ENCODE peak calls at places on chromosomes 4 and X, in six cellular contexts. H is MV-4-11, N is posterior cingulate gyrus, D is M059J, V is IMR-90, J is transverse colon. R is an unnamed sample.

GRCh38 chr4:86522349-86522748 is 71.8 kb upstream of the PTPN13 start:
- DNase-seq in N (no peak), J (no peak), D (no peak), H (no peak), V (no peak), R (no peak)

GRCh38 chrX:15781964-15782711 is 8.1 kb upstream of the ZRSR2 start:
- DNase-seq in J (peak; percentile 13), N (no peak), H (peak; percentile 62), V (no peak), D (no peak), R (no peak)

GRCh38 chr4:145939241-145939640 is 618 bp upstream of the ZNF827 start:
- DNase-seq in J (no peak), V (peak; percentile 26), D (peak; percentile 29), N (no peak), H (no peak), R (no peak)

GRCh38 chr4:17323619-17324400 is 188.1 kb downstream of the QDPR start:
- DNase-seq in N (no peak), J (no peak), H (no peak), V (peak; percentile 60), D (peak; percentile 75), R (no peak)

GRCh38 chr4:112234952-112235609 is 3.5 kb downstream of the AP1AR start:
- DNase-seq in J (peak; percentile 76), V (peak; percentile 94), N (no peak), D (peak; percentile 82), H (peak; percentile 64), R (no peak)

GRCh38 chr4:158578476-158578875 is 56.8 kb downstream of the RXFP1 start:
- DNase-seq in V (peak; percentile 51), D (peak; percentile 51), J (no peak), H (peak; percentile 38), N (no peak), R (no peak)

GRCh38 chr4:154872198-154872597 is 91.1 kb downstream of the RBM46 start:
- DNase-seq in V (no peak), H (peak; percentile 51), D (no peak), J (no peak), N (no peak), R (no peak)

GRCh38 chrX:119118780-119119395 is 8.7 kb downstream of the KIAA1210 start:
- DNase-seq in N (no peak), D (peak; percentile 51), H (peak; percentile 1), J (peak; percentile 32), V (peak; percentile 42), R (no peak)

GRCh38 chrX:3779546-3779945 is 66.1 kb upstream of the PRKX start:
- DNase-seq in D (no peak), J (no peak), H (no peak), N (no peak), V (no peak), R (no peak)

GRCh38 chr4:8050555-8051206 is 107.9 kb downstream of the ABLIM2 start:
- DNase-seq in D (peak; percentile 20), J (peak; percentile 58), V (peak; percentile 11), H (peak; percentile 14), N (peak; percentile 94), R (no peak)

GRCh38 chr4:153294631-153295030 is 49.9 kb upstream of the MND1 start:
- DNase-seq in J (no peak), H (no peak), N (no peak), D (no peak), V (peak; percentile 10), R (no peak)

GRCh38 chr4:4317496-4318232 is 27.6 kb downstream of the ZBTB49 start:
- DNase-seq in J (no peak), H (no peak), N (no peak), D (no peak), V (no peak), R (no peak)

GRCh38 chr4:752196-752861 is 46.7 kb downstream of the PCGF3 start:
- DNase-seq in N (peak; percentile 73), J (no peak), D (no peak), H (no peak), V (peak; percentile 19), R (no peak)

GRCh38 chr4:5373327-5373726 is 322.0 kb downstream of the STK32B start:
- DNase-seq in D (no peak), J (no peak), N (no peak), V (no peak), H (no peak), R (no peak)

GRCh38 chrX:22950278-22951266 is 49.2 kb upstream of the DDX53 start:
- DNase-seq in V (peak; percentile 89), J (no peak), D (peak; percentile 89), N (no peak), H (peak; percentile 73), R (no peak)

GRCh38 chrX:139738581-139738980 is 30.6 kb upstream of the MCF2 start:
- DNase-seq in N (no peak), H (no peak), D (peak; percentile 70), V (peak; percentile 26), J (no peak), R (no peak)

GRCh38 chr4:13430834-13431568 is 53.1 kb downstream of the RAB28 start:
- DNase-seq in J (no peak), V (no peak), N (no peak), D (no peak), H (no peak), R (no peak)

GRCh38 chr4:6235012-6235411 is 34.6 kb upstream of the WFS1 start:
- DNase-seq in N (no peak), D (no peak), V (no peak), J (no peak), H (no peak), R (no peak)

GRCh38 chr4:89024051-89024675 is 32.8 kb downstream of the FAM13A start:
- DNase-seq in J (peak; percentile 60), D (peak; percentile 67), N (no peak), H (peak; percentile 64), V (peak; percentile 81), R (no peak)

GRCh38 chr4:174714393-174715211 is 114.4 kb downstream of the GLRA3 start:
- DNase-seq in D (peak; percentile 52), J (peak; percentile 16), H (peak; percentile 1), N (no peak), V (peak; percentile 7), R (no peak)

GRCh38 chrX:13050151-13050550 is 5.7 kb upstream of the FAM9C start:
- DNase-seq in V (no peak), H (no peak), D (no peak), J (no peak), N (no peak), R (no peak)

GRCh38 chrX:41491267-41492004 is 44.3 kb downstream of the NYX start:
- DNase-seq in H (peak; percentile 76), V (peak; percentile 96), N (no peak), J (no peak), D (peak; percentile 95), R (no peak)

GRCh38 chrX:120457766-120458180 is 11.3 kb downstream of the LAMP2 start:
- DNase-seq in V (peak; percentile 76), D (peak; percentile 94), J (no peak), H (peak; percentile 73), N (no peak), R (no peak)

GRCh38 chr4:127162741-127163140 is 470.0 kb upstream of the INTU start:
- DNase-seq in D (peak; percentile 72), J (no peak), H (peak; percentile 97), V (peak; percentile 86), N (no peak), R (no peak)

GRCh38 chr4:8328866-8329559 is 59.5 kb downstream of the HTRA3 start:
- DNase-seq in D (no peak), V (no peak), H (no peak), J (no peak), N (peak; percentile 39), R (no peak)

GRCh38 chr4:85591361-85592098 is 116.6 kb downstream of the ARHGAP24 start:
- DNase-seq in N (no peak), D (peak; percentile 55), H (no peak), J (no peak), V (no peak), R (no peak)

GRCh38 chr4:43716721-43717395 is 731.8 kb downstream of the KCTD8 start:
- DNase-seq in D (no peak), J (no peak), N (no peak), V (no peak), H (no peak), R (no peak)

GRCh38 chr4:68864438-68865177 is 48.8 kb downstream of the UGT2B10 start:
- DNase-seq in H (no peak), V (no peak), D (no peak), J (peak; percentile 73), N (no peak), R (no peak)

GRCh38 chr4:1825326-1825725 is 30.6 kb downstream of the LETM1 start:
- DNase-seq in H (no peak), D (no peak), N (no peak), J (no peak), V (no peak), R (no peak)

GRCh38 chrX:125757794-125758564 is 408.1 kb downstream of the DCAF12L2 start:
- DNase-seq in N (no peak), D (peak; percentile 1), H (no peak), V (no peak), J (no peak), R (no peak)

GRCh38 chr4:17027495-17027894 is 129.1 kb upstream of the LDB2 start:
- DNase-seq in J (no peak), V (peak; percentile 99), D (peak; percentile 97), H (peak; percentile 9), N (no peak), R (no peak)

GRCh38 chrX:48045410-48046311 is 25.8 kb downstream of the ZNF630 start:
- DNase-seq in V (peak; percentile 77), D (peak; percentile 79), N (no peak), J (no peak), H (no peak), R (no peak)

GRCh38 chr4:64784125-64784524 is 374.9 kb upstream of the TECRL start:
- DNase-seq in J (no peak), N (no peak), D (peak; percentile 85), V (no peak), H (no peak), R (no peak)

GRCh38 chr4:155569960-155570515 is 96.6 kb upstream of the GUCY1A1 start:
- DNase-seq in H (no peak), N (no peak), D (peak; percentile 78), V (peak; percentile 10), J (no peak), R (no peak)

GRCh38 chr4:98374643-98375042 is 113.5 kb downstream of the RAP1GDS1 start:
- DNase-seq in J (no peak), D (no peak), N (no peak), V (peak; percentile 62), H (no peak), R (no peak)

GRCh38 chr4:48906283-48907173 is at the start of gene OCIAD2:
- DNase-seq in J (peak; percentile 86), H (peak; percentile 12), V (no peak), N (peak; percentile 85), D (peak; percentile 82), R (no peak)

GRCh38 chrX:17527135-17527701 is 152.2 kb downstream of the NHS start:
- DNase-seq in D (peak; percentile 85), J (no peak), H (peak; percentile 57), V (peak; percentile 35), N (no peak), R (no peak)

GRCh38 chr4:27112587-27112986 is 251.9 kb downstream of the STIM2 start:
- DNase-seq in J (no peak), D (no peak), H (no peak), V (no peak), N (no peak), R (no peak)

GRCh38 chr4:2136736-2137135 is 77.6 kb downstream of the NAT8L start:
- DNase-seq in H (no peak), N (no peak), V (no peak), D (peak; percentile 40), J (no peak), R (no peak)

GRCh38 chr4:155522201-155522600 is 144.4 kb upstream of the GUCY1A1 start:
- DNase-seq in H (no peak), D (peak; percentile 32), J (no peak), N (no peak), V (peak; percentile 93), R (no peak)